ENCODE peak calls at places on chromosomes 4 and X, in nine cellular contexts. B, L, F, A, O, P, J, Q and U are unnamed samples. For H3K36me3, the result is how much of the 10 kb centered on the place peaks cover.

GRCh38 chrX:1465261-1466231 is 12.8 kb upstream of the ASMTL start:
- DNase-seq in B (no peak), L (no peak), F (no peak), A (no peak), O (no peak), P (no peak), J (no peak), Q (peak), U (peak)

GRCh38 chr4:45442466-45442865 is 681.4 kb downstream of the GABRG1 start:
- DNase-seq in B (no peak), L (no peak), F (no peak), A (peak), O (no peak), P (no peak), J (no peak), Q (no peak), U (no peak)

GRCh38 chr4:84648863-84649647 is 66.1 kb downstream of the CDS1 start:
- DNase-seq in B (no peak), L (no peak), F (no peak), A (no peak), O (no peak), P (peak), J (no peak), Q (no peak), U (no peak)

GRCh38 chr4:150402968-150403367 is 179.0 kb upstream of the MAB21L2 start:
- DNase-seq in B (no peak), L (no peak), F (peak), A (peak), O (no peak), P (no peak), J (no peak), Q (no peak), U (peak)

GRCh38 chrX:70139736-70140135 is 6.5 kb downstream of the IGBP1 start:
- DNase-seq in B (no peak), L (no peak), F (no peak), A (no peak), O (no peak), P (no peak), J (no peak), Q (no peak), U (no peak)

GRCh38 chr4:145909331-145909730 is 29.3 kb downstream of the ZNF827 start:
- DNase-seq in B (peak), L (no peak), F (no peak), A (peak), O (no peak), P (peak), J (no peak), Q (no peak), U (no peak)

GRCh38 chrX:131595120-131595519 is 51.2 kb downstream of the OR13H1 start:
- DNase-seq in B (no peak), L (no peak), F (no peak), A (no peak), O (no peak), P (no peak), J (no peak), Q (no peak), U (no peak)

GRCh38 chrX:13090261-13091110 is 46.1 kb upstream of the FAM9C start:
- DNase-seq in B (no peak), L (no peak), F (no peak), A (no peak), O (peak), P (no peak), J (no peak), Q (no peak), U (no peak)

GRCh38 chrX:56233682-56234081 is 1.5 kb downstream of the KLF8 start:
- DNase-seq in B (no peak), L (no peak), F (peak), A (peak), O (peak), P (peak), J (peak), Q (peak), U (no peak)

GRCh38 chr4:84750260-84750955 is 167.5 kb downstream of the CDS1 start:
- DNase-seq in B (peak), L (no peak), F (no peak), A (peak), O (no peak), P (no peak), J (peak), Q (no peak), U (no peak)

GRCh38 chr4:189940178-189941004 is at the start of gene FRG1:
- DNase-seq in B (peak), L (peak), F (peak), A (peak), O (peak), P (peak), J (peak), Q (peak), U (peak)

GRCh38 chrX:10217218-10217617 is 60.4 kb downstream of the CLCN4 start:
- DNase-seq in B (no peak), L (no peak), F (no peak), A (no peak), O (no peak), P (no peak), J (no peak), Q (no peak), U (no peak)

GRCh38 chrX:150869450-150869849 is 29.0 kb downstream of the CD99L2 start:
- DNase-seq in B (no peak), L (no peak), F (no peak), A (no peak), O (no peak), P (no peak), J (no peak), Q (no peak), U (no peak)

GRCh38 chr4:124203613-124204284 is 508.8 kb downstream of the ANKRD50 start:
- DNase-seq in B (no peak), L (no peak), F (no peak), A (no peak), O (no peak), P (no peak), J (no peak), Q (no peak), U (no peak)

GRCh38 chrX:110915120-110915519 is 119.5 kb upstream of the CHRDL1 start:
- DNase-seq in B (no peak), L (no peak), F (no peak), A (no peak), O (peak), P (no peak), J (no peak), Q (no peak), U (no peak)

GRCh38 chrX:154980330-154981115 is 42.0 kb downstream of the F8 start:
- DNase-seq in B (peak), L (no peak), F (peak), A (peak), O (peak), P (peak), J (peak), Q (peak), U (peak)

GRCh38 chr4:335515-335914 is 2.1 kb upstream of the ZNF141 start:
- DNase-seq in B (no peak), L (no peak), F (no peak), A (no peak), O (no peak), P (peak), J (no peak), Q (no peak), U (no peak)

GRCh38 chr4:337143-337931 is at the start of gene ZNF141:
- DNase-seq in B (peak), L (peak), F (peak), A (peak), O (peak), P (peak), J (peak), Q (peak), U (peak)

GRCh38 chr4:337932-338758 is 531 bp downstream of the ZNF141 start:
- DNase-seq in B (no peak), L (no peak), F (peak), A (peak), O (peak), P (peak), J (no peak), Q (peak), U (peak)

GRCh38 chr4:336099-336892 is 1.3 kb upstream of the ZNF141 start:
- DNase-seq in B (peak), L (no peak), F (peak), A (peak), O (peak), P (peak), J (no peak), Q (peak), U (no peak)

DNA sequence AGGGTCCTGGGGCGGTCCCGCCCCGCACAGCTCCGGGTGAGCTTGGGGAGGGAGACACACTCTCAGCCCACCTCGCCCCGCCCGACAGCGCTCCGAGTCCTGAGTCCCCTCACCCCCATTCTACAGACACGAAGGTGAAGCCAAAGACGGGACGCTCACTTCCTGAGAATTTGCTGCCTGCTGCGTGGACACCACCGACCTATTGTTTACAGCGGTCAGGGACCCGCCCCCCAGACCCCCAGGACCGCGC is 796 bp upstream of the ZNF141 start:
- DNase-seq in B (no peak), L (no peak), F (no peak), A (no peak), O (no peak), P (peak), J (no peak), Q (no peak), U (no peak)
- H3K36me3 ChIP-seq in B (under half), L (under half), F (under half), A (under half), O (under half), P (under half), J (under half), Q (under half), U (under half)

DNA sequence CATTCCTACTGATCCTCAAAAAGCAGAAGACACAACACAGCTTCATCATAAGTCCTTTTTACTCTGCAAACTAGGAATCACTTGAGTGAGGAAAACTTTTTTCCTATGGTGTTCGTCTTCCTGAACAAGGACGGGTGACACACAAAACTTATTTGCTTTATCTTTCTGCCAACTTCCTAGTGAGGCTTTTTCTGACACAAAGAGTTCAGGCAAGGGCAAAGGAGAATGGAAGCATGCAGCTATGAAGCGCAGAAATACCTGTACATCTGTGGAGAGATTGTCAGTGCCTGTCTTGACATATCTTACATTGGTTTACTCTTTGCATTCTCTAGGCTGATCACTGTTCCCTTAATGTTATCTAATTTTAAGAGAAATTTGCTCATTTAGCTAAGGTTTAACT is 548.0 kb upstream of the IGFBP7 start:
- DNase-seq in B (no peak), L (no peak), F (no peak), A (no peak), O (no peak), P (no peak), J (no peak), Q (no peak), U (no peak)
- H3K4me3 ChIP-seq in B (no peak), L (no peak), F (no peak), A (no peak), O (no peak), P (no peak), J (no peak), Q (no peak), U (no peak)

GRCh38 chr4:121677524-121677923 is 19.3 kb downstream of the ANXA5 start:
- DNase-seq in B (no peak), L (no peak), F (no peak), A (no peak), O (no peak), P (no peak), J (no peak), Q (no peak), U (no peak)
- H3K36me3 ChIP-seq in B (under half), L (half or more), F (under half), A (under half), O (half or more), P (under half), J (half or more), Q (under half), U (under half)

GRCh38 chr4:4853371-4853823 is 6.1 kb upstream of the MSX1 start:
- DNase-seq in B (no peak), L (no peak), F (no peak), A (no peak), O (no peak), P (no peak), J (no peak), Q (no peak), U (no peak)
- H3K4me3 ChIP-seq in B (peak), L (peak), F (peak), A (no peak), O (peak), P (peak), J (peak), Q (peak), U (peak)

GRCh38 chr4:87932718-87933136 is 42.8 kb upstream of the SPP1 start:
- DNase-seq in B (no peak), L (no peak), F (no peak), A (no peak), O (no peak), P (peak), J (no peak), Q (no peak), U (no peak)
- H3K36me3 ChIP-seq in B (under half), L (under half), F (under half), A (under half), O (under half), P (under half), J (under half), Q (under half), U (under half)

GRCh38 chrX:71493111-71493613 is 39.7 kb upstream of the OGT start:
- DNase-seq in B (no peak), L (no peak), F (no peak), A (no peak), O (peak), P (peak), J (no peak), Q (no peak), U (no peak)
- H3K4me3 ChIP-seq in B (no peak), L (peak), F (peak), A (no peak), O (peak), P (peak), J (no peak), Q (no peak), U (peak)

GRCh38 chrX:40055495-40055894 is 42.3 kb downstream of the BCOR start:
- DNase-seq in B (no peak), L (no peak), F (no peak), A (no peak), O (no peak), P (no peak), J (no peak), Q (no peak), U (no peak)

GRCh38 chrX:40057405-40057804 is 40.4 kb downstream of the BCOR start:
- DNase-seq in B (no peak), L (no peak), F (no peak), A (no peak), O (no peak), P (no peak), J (no peak), Q (peak), U (no peak)

GRCh38 chrX:40058719-40059118 is 39.0 kb downstream of the BCOR start:
- DNase-seq in B (no peak), L (no peak), F (no peak), A (no peak), O (no peak), P (no peak), J (no peak), Q (peak), U (no peak)

GRCh38 chrX:40056420-40056819 is 41.3 kb downstream of the BCOR start:
- DNase-seq in B (no peak), L (no peak), F (no peak), A (no peak), O (no peak), P (no peak), J (no peak), Q (peak), U (no peak)

DNA sequence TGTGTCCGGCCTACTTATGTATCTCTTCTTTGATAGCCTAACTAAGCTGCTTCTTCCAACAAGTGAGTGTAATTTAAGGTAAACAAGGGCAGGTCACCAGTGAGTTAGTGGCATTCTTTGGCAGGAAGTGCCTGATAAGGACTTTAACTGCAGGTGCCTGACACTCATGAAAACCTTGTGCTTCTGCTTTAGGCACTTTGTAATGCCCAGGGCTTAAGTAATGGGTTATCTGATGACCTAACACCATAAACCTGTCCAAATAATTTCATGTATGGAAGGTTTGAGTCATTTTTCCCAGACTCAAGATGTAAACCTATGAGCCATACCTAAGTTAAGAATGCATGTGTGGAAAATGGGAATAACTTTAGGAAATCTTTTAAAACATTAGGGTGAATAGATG is 43.0 kb downstream of the BCOR start:
- DNase-seq in B (no peak), L (no peak), F (no peak), A (no peak), O (no peak), P (no peak), J (no peak), Q (no peak), U (no peak)
- H3K36me3 ChIP-seq in B (under half), L (half or more), F (under half), A (half or more), O (half or more), P (under half), J (half or more), Q (under half), U (half or more)

GRCh38 chr4:158046345-158046744 is 126.5 kb downstream of the GASK1B start:
- DNase-seq in B (no peak), L (no peak), F (no peak), A (no peak), O (no peak), P (no peak), J (no peak), Q (no peak), U (no peak)

GRCh38 chr4:158053801-158054200 is 119.0 kb downstream of the GASK1B start:
- DNase-seq in B (no peak), L (no peak), F (no peak), A (no peak), O (no peak), P (no peak), J (no peak), Q (no peak), U (no peak)

GRCh38 chr4:158051401-158052235 is 121.2 kb downstream of the GASK1B start:
- DNase-seq in B (no peak), L (no peak), F (no peak), A (no peak), O (peak), P (no peak), J (no peak), Q (no peak), U (no peak)

GRCh38 chr4:158053086-158053485 is 119.7 kb downstream of the GASK1B start:
- DNase-seq in B (no peak), L (no peak), F (no peak), A (no peak), O (no peak), P (no peak), J (no peak), Q (no peak), U (no peak)

GRCh38 chr4:158050942-158051341 is 121.9 kb downstream of the GASK1B start:
- DNase-seq in B (no peak), L (no peak), F (no peak), A (no peak), O (no peak), P (no peak), J (no peak), Q (no peak), U (no peak)
- H3K4me3 ChIP-seq in B (no peak), L (peak), F (no peak), A (no peak), O (no peak), P (no peak), J (no peak), Q (no peak), U (no peak)

DNA sequence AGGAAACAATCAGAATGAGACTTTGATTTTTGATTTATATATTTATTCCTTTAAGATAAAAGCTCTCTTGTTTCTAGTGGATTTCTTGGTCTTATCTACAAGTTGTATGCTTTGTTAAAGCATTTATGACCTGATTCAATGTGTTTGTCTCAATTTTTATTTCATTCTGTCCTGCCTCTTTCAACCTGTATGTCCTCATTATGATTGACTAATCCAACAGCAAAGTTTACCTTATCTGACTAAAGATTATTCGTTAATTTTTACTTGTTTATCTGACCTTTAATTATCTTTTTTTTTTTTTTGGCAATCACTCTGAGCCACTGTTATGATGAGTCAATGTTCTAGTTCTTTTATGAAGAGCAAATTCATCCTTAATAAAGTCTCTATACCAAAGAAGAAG is 54.9 kb downstream of the UGT2A3 start:
- DNase-seq in B (no peak), L (no peak), F (no peak), A (no peak), O (no peak), P (no peak), J (no peak), Q (no peak), U (no peak)
- H3K36me3 ChIP-seq in B (under half), L (under half), F (under half), A (under half), O (under half), P (under half), J (under half), Q (under half), U (under half)

DNA sequence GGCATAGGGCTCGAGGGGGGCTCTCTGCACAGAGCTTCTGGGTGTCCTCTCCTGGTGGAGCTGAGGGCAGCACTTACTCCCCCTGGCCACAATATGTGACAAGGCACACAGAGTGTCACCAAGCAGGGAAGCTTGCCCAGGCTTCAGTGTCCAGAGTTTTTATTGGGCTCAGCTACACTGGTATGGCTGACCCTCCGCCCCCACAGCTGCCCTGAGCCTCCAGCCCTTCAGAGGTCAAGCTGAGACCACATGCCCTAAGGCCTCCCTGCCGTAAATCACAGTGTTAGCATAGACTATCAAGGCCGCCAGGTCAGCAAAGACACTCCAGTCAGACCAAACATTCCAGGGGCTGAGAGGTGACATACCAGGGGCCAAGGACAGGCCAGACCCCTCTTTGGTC is 59.0 kb downstream of the EVC start:
- DNase-seq in B (no peak), L (no peak), F (no peak), A (no peak), O (no peak), P (no peak), J (no peak), Q (no peak), U (no peak)
- H3K4me3 ChIP-seq in B (no peak), L (no peak), F (no peak), A (no peak), O (no peak), P (no peak), J (no peak), Q (no peak), U (no peak)